ENCODE peak calls at places on chromosome 19, in ten cellular contexts. One of them, this sample, is unnamed.

GRCh38 chr19:55526216-55527196 is 10.4 kb downstream of the SBK2 start:
- DNase-seq in fibroblast of mammary gland: peak
- DNase-seq in osteoblast: peak
- DNase-seq in cardiac muscle cell: peak
- DNase-seq in epithelial cell of esophagus: peak
- DNase-seq in psoas muscle: peak
- DNase-seq in dorsolateral prefrontal cortex: peak
- DNase-seq in astrocyte of the spinal cord: peak
- DNase-seq in cardiac fibroblast: peak
- DNase-seq in lower lobe of right lung: peak
- DNase-seq in this sample: peak

GRCh38 chr19:35848919-35849505 is 3.3 kb downstream of the NPHS1 start:
- DNase-seq in fibroblast of mammary gland: no peak
- DNase-seq in osteoblast: no peak
- DNase-seq in cardiac muscle cell: no peak
- DNase-seq in epithelial cell of esophagus: no peak
- DNase-seq in psoas muscle: no peak
- DNase-seq in dorsolateral prefrontal cortex: no peak
- DNase-seq in astrocyte of the spinal cord: no peak
- DNase-seq in cardiac fibroblast: no peak
- DNase-seq in lower lobe of right lung: no peak
- DNase-seq in this sample: no peak

GRCh38 chr19:52943884-52944643 is 18.6 kb downstream of the ZNF816 start:
- DNase-seq in fibroblast of mammary gland: no peak
- DNase-seq in osteoblast: no peak
- DNase-seq in cardiac muscle cell: no peak
- DNase-seq in epithelial cell of esophagus: peak
- DNase-seq in psoas muscle: no peak
- DNase-seq in dorsolateral prefrontal cortex: no peak
- DNase-seq in astrocyte of the spinal cord: no peak
- DNase-seq in cardiac fibroblast: no peak
- DNase-seq in lower lobe of right lung: no peak
- DNase-seq in this sample: no peak

GRCh38 chr19:58543826-58544590 is at the start of gene TRIM28:
- DNase-seq in fibroblast of mammary gland: peak
- DNase-seq in osteoblast: peak
- DNase-seq in cardiac muscle cell: peak
- DNase-seq in epithelial cell of esophagus: peak
- DNase-seq in psoas muscle: peak
- DNase-seq in dorsolateral prefrontal cortex: peak
- DNase-seq in astrocyte of the spinal cord: peak
- DNase-seq in cardiac fibroblast: peak
- DNase-seq in lower lobe of right lung: peak
- DNase-seq in this sample: peak

GRCh38 chr19:459724-460511 is 915 bp downstream of the SHC2 start:
- DNase-seq in fibroblast of mammary gland: no peak
- DNase-seq in osteoblast: peak
- DNase-seq in cardiac muscle cell: peak
- DNase-seq in epithelial cell of esophagus: no peak
- DNase-seq in psoas muscle: peak
- DNase-seq in dorsolateral prefrontal cortex: peak
- DNase-seq in astrocyte of the spinal cord: peak
- DNase-seq in cardiac fibroblast: peak
- DNase-seq in lower lobe of right lung: no peak
- DNase-seq in this sample: peak

GRCh38 chr19:29617336-29618266 is 11.5 kb downstream of the POP4 start:
- DNase-seq in fibroblast of mammary gland: no peak
- DNase-seq in osteoblast: no peak
- DNase-seq in cardiac muscle cell: no peak
- DNase-seq in epithelial cell of esophagus: no peak
- DNase-seq in psoas muscle: no peak
- DNase-seq in dorsolateral prefrontal cortex: no peak
- DNase-seq in astrocyte of the spinal cord: no peak
- DNase-seq in cardiac fibroblast: no peak
- DNase-seq in lower lobe of right lung: peak
- DNase-seq in this sample: no peak

GRCh38 chr19:2974342-2974932 is 2.9 kb upstream of the TLE6 start:
- DNase-seq in fibroblast of mammary gland: peak
- DNase-seq in osteoblast: peak
- DNase-seq in cardiac muscle cell: no peak
- DNase-seq in epithelial cell of esophagus: no peak
- DNase-seq in psoas muscle: no peak
- DNase-seq in dorsolateral prefrontal cortex: no peak
- DNase-seq in astrocyte of the spinal cord: no peak
- DNase-seq in cardiac fibroblast: peak
- DNase-seq in lower lobe of right lung: peak
- DNase-seq in this sample: no peak

GRCh38 chr19:57210381-57210780 is 19.1 kb downstream of the ZNF264 start:
- DNase-seq in fibroblast of mammary gland: no peak
- DNase-seq in osteoblast: no peak
- DNase-seq in cardiac muscle cell: no peak
- DNase-seq in epithelial cell of esophagus: peak
- DNase-seq in psoas muscle: no peak
- DNase-seq in dorsolateral prefrontal cortex: peak
- DNase-seq in astrocyte of the spinal cord: no peak
- DNase-seq in cardiac fibroblast: no peak
- DNase-seq in lower lobe of right lung: no peak
- DNase-seq in this sample: no peak

GRCh38 chr19:3482507-3483225 is 575 bp downstream of the SMIM44 start:
- DNase-seq in fibroblast of mammary gland: no peak
- DNase-seq in osteoblast: peak
- DNase-seq in cardiac muscle cell: no peak
- DNase-seq in epithelial cell of esophagus: no peak
- DNase-seq in psoas muscle: no peak
- DNase-seq in dorsolateral prefrontal cortex: no peak
- DNase-seq in astrocyte of the spinal cord: no peak
- DNase-seq in cardiac fibroblast: no peak
- DNase-seq in lower lobe of right lung: no peak
- DNase-seq in this sample: no peak

GRCh38 chr19:18287836-18288772 is 6.7 kb upstream of the JUND start:
- DNase-seq in fibroblast of mammary gland: no peak
- DNase-seq in osteoblast: peak
- DNase-seq in cardiac muscle cell: peak
- DNase-seq in epithelial cell of esophagus: no peak
- DNase-seq in psoas muscle: no peak
- DNase-seq in dorsolateral prefrontal cortex: no peak
- DNase-seq in astrocyte of the spinal cord: peak
- DNase-seq in cardiac fibroblast: no peak
- DNase-seq in lower lobe of right lung: no peak
- DNase-seq in this sample: no peak

GRCh38 chr19:41478875-41479756 is 36.2 kb downstream of the ERICH4 start:
- DNase-seq in fibroblast of mammary gland: no peak
- DNase-seq in osteoblast: no peak
- DNase-seq in cardiac muscle cell: no peak
- DNase-seq in epithelial cell of esophagus: no peak
- DNase-seq in psoas muscle: no peak
- DNase-seq in dorsolateral prefrontal cortex: no peak
- DNase-seq in astrocyte of the spinal cord: no peak
- DNase-seq in cardiac fibroblast: peak
- DNase-seq in lower lobe of right lung: no peak
- DNase-seq in this sample: no peak

GRCh38 chr19:40622773-40623075 is 21.6 kb downstream of the LTBP4 start:
- DNase-seq in fibroblast of mammary gland: no peak
- DNase-seq in osteoblast: peak
- DNase-seq in cardiac muscle cell: no peak
- DNase-seq in epithelial cell of esophagus: no peak
- DNase-seq in psoas muscle: no peak
- DNase-seq in dorsolateral prefrontal cortex: no peak
- DNase-seq in astrocyte of the spinal cord: no peak
- DNase-seq in cardiac fibroblast: no peak
- DNase-seq in lower lobe of right lung: no peak
- DNase-seq in this sample: no peak

GRCh38 chr19:37932985-37933953 is 26.3 kb downstream of the SIPA1L3 start:
- DNase-seq in fibroblast of mammary gland: peak
- DNase-seq in osteoblast: peak
- DNase-seq in cardiac muscle cell: no peak
- DNase-seq in epithelial cell of esophagus: peak
- DNase-seq in psoas muscle: peak
- DNase-seq in dorsolateral prefrontal cortex: no peak
- DNase-seq in astrocyte of the spinal cord: peak
- DNase-seq in cardiac fibroblast: peak
- DNase-seq in lower lobe of right lung: no peak
- DNase-seq in this sample: peak

GRCh38 chr19:1090731-1091543 is 4.2 kb downstream of the POLR2E start:
- DNase-seq in fibroblast of mammary gland: no peak
- DNase-seq in osteoblast: no peak
- DNase-seq in cardiac muscle cell: no peak
- DNase-seq in epithelial cell of esophagus: no peak
- DNase-seq in psoas muscle: no peak
- DNase-seq in dorsolateral prefrontal cortex: no peak
- DNase-seq in astrocyte of the spinal cord: no peak
- DNase-seq in cardiac fibroblast: no peak
- DNase-seq in lower lobe of right lung: no peak
- DNase-seq in this sample: no peak

GRCh38 chr19:41863209-41863931 is 3.3 kb downstream of the RPS19 start:
- DNase-seq in fibroblast of mammary gland: no peak
- DNase-seq in osteoblast: no peak
- DNase-seq in cardiac muscle cell: no peak
- DNase-seq in epithelial cell of esophagus: no peak
- DNase-seq in psoas muscle: no peak
- DNase-seq in dorsolateral prefrontal cortex: no peak
- DNase-seq in astrocyte of the spinal cord: no peak
- DNase-seq in cardiac fibroblast: no peak
- DNase-seq in lower lobe of right lung: no peak
- DNase-seq in this sample: no peak

GRCh38 chr19:39053276-39054090 is 21.1 kb upstream of the FBXO27 start:
- DNase-seq in fibroblast of mammary gland: no peak
- DNase-seq in osteoblast: no peak
- DNase-seq in cardiac muscle cell: no peak
- DNase-seq in epithelial cell of esophagus: no peak
- DNase-seq in psoas muscle: no peak
- DNase-seq in dorsolateral prefrontal cortex: peak
- DNase-seq in astrocyte of the spinal cord: no peak
- DNase-seq in cardiac fibroblast: no peak
- DNase-seq in lower lobe of right lung: no peak
- DNase-seq in this sample: no peak

GRCh38 chr19:52963229-52963760 is 614 bp upstream of the ZNF816 start:
- DNase-seq in fibroblast of mammary gland: no peak
- DNase-seq in osteoblast: peak
- DNase-seq in cardiac muscle cell: peak
- DNase-seq in epithelial cell of esophagus: no peak
- DNase-seq in psoas muscle: no peak
- DNase-seq in dorsolateral prefrontal cortex: no peak
- DNase-seq in astrocyte of the spinal cord: no peak
- DNase-seq in cardiac fibroblast: no peak
- DNase-seq in lower lobe of right lung: no peak
- DNase-seq in this sample: no peak

GRCh38 chr19:4191044-4191443 is 8.6 kb downstream of the ANKRD24 start:
- DNase-seq in fibroblast of mammary gland: no peak
- DNase-seq in osteoblast: peak
- DNase-seq in cardiac muscle cell: no peak
- DNase-seq in epithelial cell of esophagus: no peak
- DNase-seq in psoas muscle: no peak
- DNase-seq in dorsolateral prefrontal cortex: no peak
- DNase-seq in astrocyte of the spinal cord: no peak
- DNase-seq in cardiac fibroblast: no peak
- DNase-seq in lower lobe of right lung: no peak
- DNase-seq in this sample: no peak

DNA sequence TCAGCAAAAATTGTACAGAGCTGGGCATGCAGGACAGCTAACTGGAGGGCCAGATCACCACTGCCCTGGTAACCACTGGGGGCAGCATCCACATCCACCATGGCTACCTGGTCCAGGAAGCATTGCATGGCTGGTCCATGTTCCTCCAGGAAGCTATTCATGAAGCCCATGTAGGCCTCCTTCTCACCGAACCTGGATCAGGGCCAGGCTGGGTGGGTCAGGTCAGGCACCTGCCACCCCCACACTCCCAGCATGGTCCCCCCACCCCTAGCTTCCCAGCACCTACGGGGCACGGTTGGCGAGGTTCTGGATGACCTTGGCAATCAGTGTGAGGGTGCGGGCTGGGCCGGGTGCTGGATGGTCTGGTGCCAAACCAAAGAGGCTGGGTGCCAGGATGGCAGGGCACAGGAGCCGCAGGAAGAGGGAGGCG is 4.6 kb upstream of the WIZ start:
- DNase-seq in fibroblast of mammary gland: no peak
- DNase-seq in osteoblast: peak
- DNase-seq in cardiac muscle cell: no peak
- DNase-seq in epithelial cell of esophagus: no peak
- DNase-seq in psoas muscle: no peak
- DNase-seq in dorsolateral prefrontal cortex: no peak
- DNase-seq in astrocyte of the spinal cord: no peak
- DNase-seq in cardiac fibroblast: no peak
- DNase-seq in lower lobe of right lung: no peak
- DNase-seq in this sample: no peak
- TF ChIP-seq CTCF in fibroblast of mammary gland: peak
- TF ChIP-seq CTCF in osteoblast: peak
- TF ChIP-seq CTCF in cardiac muscle cell: peak
- TF ChIP-seq CTCF in epithelial cell of esophagus: peak
- TF ChIP-seq CTCF in psoas muscle: peak
- TF ChIP-seq CTCF in dorsolateral prefrontal cortex: no peak
- TF ChIP-seq CTCF in astrocyte of the spinal cord: peak
- TF ChIP-seq CTCF in cardiac fibroblast: peak
- TF ChIP-seq CTCF in lower lobe of right lung: no peak
- TF ChIP-seq CTCF in this sample: peak

GRCh38 chr19:9828551-9829063 is 889 bp downstream of the UBL5 start:
- DNase-seq in fibroblast of mammary gland: no peak
- DNase-seq in osteoblast: peak
- DNase-seq in cardiac muscle cell: no peak
- DNase-seq in epithelial cell of esophagus: no peak
- DNase-seq in psoas muscle: no peak
- DNase-seq in dorsolateral prefrontal cortex: no peak
- DNase-seq in astrocyte of the spinal cord: no peak
- DNase-seq in cardiac fibroblast: no peak
- DNase-seq in lower lobe of right lung: no peak
- DNase-seq in this sample: no peak
- H3K4me3 ChIP-seq in fibroblast of mammary gland: peak
- H3K4me3 ChIP-seq in osteoblast: peak
- H3K4me3 ChIP-seq in cardiac muscle cell: peak
- H3K4me3 ChIP-seq in epithelial cell of esophagus: peak
- H3K4me3 ChIP-seq in psoas muscle: peak
- H3K4me3 ChIP-seq in dorsolateral prefrontal cortex: peak
- H3K4me3 ChIP-seq in astrocyte of the spinal cord: peak
- H3K4me3 ChIP-seq in cardiac fibroblast: peak
- H3K4me3 ChIP-seq in lower lobe of right lung: peak
- H3K4me3 ChIP-seq in this sample: peak

DNA sequence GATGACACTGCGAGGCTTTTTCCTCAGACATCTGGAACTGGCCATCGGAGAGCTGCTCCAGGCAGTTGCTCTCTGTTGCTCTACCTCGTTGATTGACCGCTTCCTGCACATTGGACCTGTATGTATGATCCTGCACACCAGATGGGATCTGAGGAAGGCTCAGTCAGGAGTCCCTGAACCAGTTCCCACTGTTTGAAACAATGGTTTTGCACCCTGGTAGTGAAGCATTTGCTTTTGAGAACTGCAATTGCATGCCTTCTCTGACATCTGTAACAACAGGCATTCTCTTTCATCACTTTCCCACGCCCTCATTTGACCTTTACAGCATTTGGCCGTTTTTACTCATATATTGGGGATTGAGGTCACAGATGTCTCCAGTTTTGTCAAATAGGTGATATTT is 61.1 kb upstream of the NPAS1 start:
- DNase-seq in fibroblast of mammary gland: peak
- DNase-seq in osteoblast: no peak
- DNase-seq in cardiac muscle cell: no peak
- DNase-seq in epithelial cell of esophagus: no peak
- DNase-seq in psoas muscle: no peak
- DNase-seq in dorsolateral prefrontal cortex: no peak
- DNase-seq in astrocyte of the spinal cord: no peak
- DNase-seq in cardiac fibroblast: peak
- DNase-seq in lower lobe of right lung: no peak
- DNase-seq in this sample: peak
- TF ChIP-seq CTCF in fibroblast of mammary gland: no peak
- TF ChIP-seq CTCF in osteoblast: no peak
- TF ChIP-seq CTCF in cardiac muscle cell: no peak
- TF ChIP-seq CTCF in epithelial cell of esophagus: no peak
- TF ChIP-seq CTCF in psoas muscle: no peak
- TF ChIP-seq CTCF in dorsolateral prefrontal cortex: no peak
- TF ChIP-seq CTCF in astrocyte of the spinal cord: no peak
- TF ChIP-seq CTCF in cardiac fibroblast: no peak
- TF ChIP-seq CTCF in lower lobe of right lung: no peak
- TF ChIP-seq CTCF in this sample: no peak

GRCh38 chr19:13024126-13024957 is 29.1 kb downstream of the NFIX start:
- DNase-seq in fibroblast of mammary gland: no peak
- DNase-seq in osteoblast: peak
- DNase-seq in cardiac muscle cell: no peak
- DNase-seq in epithelial cell of esophagus: no peak
- DNase-seq in psoas muscle: peak
- DNase-seq in dorsolateral prefrontal cortex: peak
- DNase-seq in astrocyte of the spinal cord: no peak
- DNase-seq in cardiac fibroblast: peak
- DNase-seq in lower lobe of right lung: peak
- DNase-seq in this sample: peak
- H3K4me3 ChIP-seq in fibroblast of mammary gland: peak
- H3K4me3 ChIP-seq in osteoblast: peak
- H3K4me3 ChIP-seq in cardiac muscle cell: no peak
- H3K4me3 ChIP-seq in epithelial cell of esophagus: peak
- H3K4me3 ChIP-seq in psoas muscle: peak
- H3K4me3 ChIP-seq in dorsolateral prefrontal cortex: peak
- H3K4me3 ChIP-seq in astrocyte of the spinal cord: peak
- H3K4me3 ChIP-seq in cardiac fibroblast: peak
- H3K4me3 ChIP-seq in lower lobe of right lung: peak
- H3K4me3 ChIP-seq in this sample: peak